ENCODE peak calls at places on chromosomes 11 and 22, in six cellular contexts. N is A549, X is suprapubic skin, Q is stomach, L is tibial nerve, F is transverse colon. A is an unnamed sample.

GRCh38 chr11:64165482-64165841 is 451 bp downstream of the MACROD1 start:
- DNase-seq in N (peak; percentile 48), X (no peak), Q (no peak), L (no peak), F (peak; percentile 35), A (peak; percentile 67)

GRCh38 chr22:42805998-42806481 is 51.0 kb downstream of the ARFGAP3 start:
- DNase-seq in N (no peak), X (no peak), Q (peak; percentile 25), L (no peak), F (no peak), A (no peak)

GRCh38 chr11:62665630-62666258 is 632 bp downstream of the CSKMT start:
- DNase-seq in N (peak; percentile 45), X (peak; percentile 84), Q (peak; percentile 50), L (no peak), F (peak; percentile 54), A (peak; percentile 77)

GRCh38 chr11:32830796-32831195 is 1.1 kb downstream of the PRRG4 start:
- DNase-seq in N (no peak), X (no peak), Q (no peak), L (no peak), F (no peak), A (no peak)

GRCh38 chr11:33747969-33748368 is 11.7 kb upstream of the CD59 start:
- DNase-seq in N (no peak), X (no peak), Q (no peak), L (no peak), F (no peak), A (no peak)

GRCh38 chr11:65121447-65121864 is 478 bp downstream of the FAU start:
- DNase-seq in N (peak; percentile 24), X (peak; percentile 75), Q (no peak), L (no peak), F (peak; percentile 57), A (peak; percentile 57)

GRCh38 chr11:16111690-16112089 is 244.7 kb downstream of the SOX6 start:
- DNase-seq in N (no peak), X (no peak), Q (no peak), L (no peak), F (no peak), A (no peak)

GRCh38 chr11:103035656-103036434 is 56.1 kb downstream of the DCUN1D5 start:
- DNase-seq in N (peak; percentile 69), X (no peak), Q (no peak), L (no peak), F (no peak), A (no peak)

GRCh38 chr11:128269466-128269865 is 317.9 kb downstream of the ETS1 start:
- DNase-seq in N (no peak), X (no peak), Q (no peak), L (no peak), F (no peak), A (no peak)

GRCh38 chr11:131595812-131596211 is 225.4 kb downstream of the NTM start:
- DNase-seq in N (no peak), X (no peak), Q (no peak), L (no peak), F (no peak), A (no peak)

GRCh38 chr11:126229782-126230540 is 18.4 kb downstream of the FAM118B start:
- DNase-seq in N (no peak), X (no peak), Q (no peak), L (no peak), F (no peak), A (no peak)

GRCh38 chr11:40722179-40722795 is 737.2 kb downstream of the LRRC4C start:
- DNase-seq in N (peak; percentile 51), X (no peak), Q (no peak), L (no peak), F (no peak), A (no peak)

GRCh38 chr22:35446365-35446764 is 46.4 kb downstream of the MCM5 start:
- DNase-seq in N (no peak), X (no peak), Q (no peak), L (no peak), F (peak; percentile 57), A (no peak)

GRCh38 chr11:86464509-86465221 is 90.0 kb downstream of the CCDC81 start:
- DNase-seq in N (no peak), X (no peak), Q (no peak), L (no peak), F (no peak), A (no peak)

GRCh38 chr22:19168088-19168890 is 10.2 kb downstream of the SLC25A1 start:
- DNase-seq in N (no peak), X (no peak), Q (no peak), L (no peak), F (no peak), A (no peak)

GRCh38 chr11:131300304-131300703 is 70.1 kb upstream of the NTM start:
- DNase-seq in N (no peak), X (no peak), Q (no peak), L (no peak), F (no peak), A (no peak)

GRCh38 chr11:103731681-103732080 is 304.8 kb upstream of the DDI1 start:
- DNase-seq in N (no peak), X (no peak), Q (no peak), L (no peak), F (no peak), A (no peak)

GRCh38 chr11:118916842-118917388 is 8.8 kb downstream of the BCL9L start:
- DNase-seq in N (peak; percentile 81), X (peak; percentile 89), Q (no peak), L (no peak), F (peak; percentile 55), A (peak; percentile 81)

GRCh38 chr11:123594188-123594901 is 60.1 kb downstream of the SCN3B start:
- DNase-seq in N (no peak), X (no peak), Q (no peak), L (no peak), F (no peak), A (no peak)

GRCh38 chr22:17954200-17954859 is 70.0 kb downstream of the MICAL3 start:
- DNase-seq in N (peak; percentile 52), X (no peak), Q (no peak), L (no peak), F (no peak), A (no peak)

GRCh38 chr11:132909016-132909606 is 623.2 kb downstream of the OPCML start:
- DNase-seq in N (no peak), X (no peak), Q (no peak), L (no peak), F (no peak), A (no peak)

GRCh38 chr11:118171274-118172062 is 5.0 kb downstream of the SCN2B start:
- DNase-seq in N (peak; percentile 37), X (peak; percentile 76), Q (peak; percentile 78), L (peak; percentile 37), F (peak; percentile 72), A (peak; percentile 74)

GRCh38 chr11:103338621-103339484 is 229.6 kb downstream of the DYNC2H1 start:
- DNase-seq in N (peak; percentile 9), X (no peak), Q (no peak), L (no peak), F (no peak), A (no peak)

GRCh38 chr11:568306-569259 is 7.7 kb upstream of the PHRF1 start:
- DNase-seq in N (peak; percentile 90), X (peak; percentile 95), Q (peak; percentile 96), L (peak; percentile 83), F (peak; percentile 95), A (peak; percentile 94)
- TF ChIP-seq EP300 in N (no peak), X (no peak), Q (no peak), L (peak; percentile 25), F (peak; percentile 25), A (no peak)

DNA sequence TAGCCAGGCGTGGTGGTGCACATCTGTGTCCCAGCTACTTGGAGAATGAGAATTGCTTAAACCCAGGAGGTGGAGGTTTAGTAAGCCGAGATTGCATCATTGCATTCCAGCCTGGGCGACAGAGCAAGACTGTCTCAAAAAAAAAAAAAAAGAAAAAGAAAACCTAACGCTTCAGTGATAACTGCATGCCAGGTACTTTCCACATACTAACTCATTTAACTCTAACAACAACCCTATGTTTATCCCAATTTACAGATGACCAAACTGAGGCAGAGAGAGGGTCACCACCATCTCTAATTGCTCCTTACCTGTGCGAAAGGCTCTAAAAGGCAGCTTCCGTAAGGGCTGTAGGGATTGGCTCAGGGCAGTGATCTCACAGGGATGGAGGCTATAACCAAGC is 11.6 kb downstream of the PISD start:
- DNase-seq in N (no peak), X (no peak), Q (no peak), L (no peak), F (no peak), A (no peak)
- TF ChIP-seq EP300 in N (no peak), X (no peak), Q (no peak), L (no peak), F (no peak), A (no peak)

DNA sequence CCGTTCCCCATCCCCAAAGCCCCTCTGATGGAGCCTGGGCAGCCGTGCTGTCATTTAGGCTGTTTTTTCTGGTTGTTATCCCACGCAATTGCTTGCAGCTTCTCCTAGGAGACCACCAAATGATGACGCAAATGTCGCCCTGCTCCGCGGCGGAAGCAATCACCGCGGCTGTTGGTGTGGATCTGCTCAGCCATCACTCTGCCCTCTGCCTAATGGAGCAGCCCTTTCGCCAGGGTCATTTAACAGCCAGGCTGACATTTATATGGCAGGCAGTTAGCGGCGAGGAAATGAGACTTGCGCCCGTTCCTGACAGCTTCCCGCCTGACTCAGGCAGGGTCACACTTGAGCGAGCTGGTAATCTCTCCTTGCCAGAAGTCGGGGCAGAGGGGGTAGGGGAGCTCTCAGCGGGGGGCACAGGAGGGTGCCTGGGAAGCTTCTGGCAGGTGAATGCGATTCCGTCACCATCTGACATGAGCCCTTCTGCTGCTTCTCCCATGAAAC is 97.9 kb upstream of the RTL6 start:
- DNase-seq in N (no peak), X (no peak), Q (no peak), L (no peak), F (no peak), A (no peak)
- TF ChIP-seq EP300 in N (no peak), X (no peak), Q (no peak), L (no peak), F (no peak), A (no peak)

GRCh38 chr11:11215058-11215815 is 137.8 kb downstream of the CSNK2A3 start:
- DNase-seq in N (no peak), X (no peak), Q (no peak), L (no peak), F (no peak), A (no peak)

GRCh38 chr11:11220786-11221185 is 132.3 kb downstream of the CSNK2A3 start:
- DNase-seq in N (no peak), X (no peak), Q (no peak), L (no peak), F (no peak), A (no peak)

GRCh38 chr11:11217555-11218286 is 135.3 kb downstream of the CSNK2A3 start:
- DNase-seq in N (no peak), X (no peak), Q (no peak), L (no peak), F (no peak), A (no peak)

GRCh38 chr11:11215944-11216343 is 137.1 kb downstream of the CSNK2A3 start:
- DNase-seq in N (no peak), X (no peak), Q (no peak), L (no peak), F (no peak), A (no peak)

DNA sequence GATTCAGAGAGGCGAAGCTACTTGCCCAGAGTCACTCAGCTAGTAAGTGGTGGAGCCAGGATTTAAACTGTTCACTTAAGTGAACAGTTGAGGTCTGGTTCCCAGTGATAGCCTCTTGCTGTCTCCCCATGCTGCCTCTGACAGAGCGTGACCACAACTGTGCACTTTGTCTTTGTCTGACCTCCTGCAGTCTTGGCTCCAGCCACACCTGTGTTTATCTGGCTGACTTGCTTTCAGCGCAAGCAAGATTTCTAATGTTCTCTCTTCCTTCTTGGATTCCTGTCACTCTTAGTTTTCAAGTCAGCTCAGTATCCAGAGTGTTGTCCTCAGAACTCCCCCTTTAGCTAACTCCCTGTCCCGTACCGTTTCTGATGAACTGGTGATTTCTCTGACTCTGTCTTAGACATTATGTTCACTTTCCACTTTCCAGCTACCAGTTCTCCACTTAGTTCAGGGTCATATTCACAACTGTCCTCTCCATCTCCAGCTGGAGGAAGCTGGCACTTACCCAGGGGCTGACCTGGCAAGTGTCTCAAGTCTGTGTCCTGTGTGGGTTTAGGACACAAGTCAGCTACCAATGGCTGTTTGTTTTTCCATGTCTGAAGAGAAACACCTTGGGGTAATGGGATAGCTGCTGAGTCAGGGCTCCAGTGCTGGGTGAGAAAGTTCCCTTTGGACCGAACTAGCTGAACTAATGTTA is 134.6 kb downstream of the CSNK2A3 start:
- DNase-seq in N (no peak), X (no peak), Q (peak; percentile 61), L (no peak), F (peak; percentile 17), A (no peak)
- TF ChIP-seq EP300 in N (no peak), X (no peak), Q (no peak), L (no peak), F (no peak), A (no peak)